ENCODE peak calls at places on chromosomes 5 and 9, in ten cellular contexts. I, G, U, D, J, W, O, A, P and V are unnamed samples. For H3K9me3, the result is how much of the 10 kb centered on the place peaks cover.

GRCh38 chr5:100904259-100904822 is 1.3 kb upstream of the ST8SIA4 start:
- DNase-seq in I (no peak), G (no peak), U (peak), D (peak), J (no peak), W (peak), O (no peak), A (peak), P (no peak), V (no peak)

GRCh38 chr9:115548826-115549225 is 430.9 kb upstream of the TNC start:
- DNase-seq in I (no peak), G (no peak), U (no peak), D (no peak), J (no peak), W (no peak), O (peak), A (no peak), P (no peak), V (no peak)

GRCh38 chr5:159051431-159052281 is 48.1 kb downstream of the EBF1 start:
- DNase-seq in I (peak), G (no peak), U (peak), D (peak), J (no peak), W (peak), O (no peak), A (peak), P (peak), V (peak)

GRCh38 chr5:139667730-139668063 is 19.5 kb downstream of the CXXC5 start:
- DNase-seq in I (no peak), G (no peak), U (no peak), D (no peak), J (no peak), W (no peak), O (peak), A (no peak), P (no peak), V (no peak)

GRCh38 chr9:130295431-130295830 is 29.9 kb downstream of the HMCN2 start:
- DNase-seq in I (peak), G (no peak), U (no peak), D (no peak), J (no peak), W (no peak), O (no peak), A (no peak), P (no peak), V (no peak)

GRCh38 chr9:102459828-102460227 is 535.3 kb upstream of the CYLC2 start:
- DNase-seq in I (no peak), G (no peak), U (no peak), D (no peak), J (no peak), W (no peak), O (no peak), A (no peak), P (no peak), V (no peak)

GRCh38 chr5:18792145-18792544 is 1157.9 kb downstream of the TAF11L14 start:
- DNase-seq in I (no peak), G (no peak), U (peak), D (no peak), J (no peak), W (no peak), O (no peak), A (no peak), P (no peak), V (no peak)

GRCh38 chr5:137876101-137876500 is 8.4 kb downstream of the MYOT start:
- DNase-seq in I (no peak), G (no peak), U (no peak), D (no peak), J (no peak), W (no peak), O (no peak), A (no peak), P (no peak), V (no peak)

GRCh38 chr9:34010979-34011378 is 37.7 kb downstream of the UBAP2 start:
- DNase-seq in I (no peak), G (peak), U (no peak), D (no peak), J (no peak), W (no peak), O (no peak), A (no peak), P (no peak), V (no peak)

GRCh38 chr5:176173647-176174046 is 64.6 kb upstream of the SIMC1 start:
- DNase-seq in I (no peak), G (no peak), U (no peak), D (no peak), J (no peak), W (no peak), O (no peak), A (no peak), P (peak), V (no peak)

GRCh38 chr5:30041831-30042385 is 1151.6 kb upstream of the CDH6 start:
- DNase-seq in I (no peak), G (no peak), U (no peak), D (no peak), J (no peak), W (no peak), O (no peak), A (no peak), P (peak), V (no peak)

GRCh38 chr9:77965445-77965844 is 66.2 kb downstream of the GNAQ start:
- DNase-seq in I (no peak), G (no peak), U (no peak), D (no peak), J (no peak), W (no peak), O (no peak), A (no peak), P (no peak), V (no peak)

GRCh38 chr5:56575821-56576220 is 239.5 kb upstream of the MAP3K1 start:
- DNase-seq in I (no peak), G (no peak), U (no peak), D (no peak), J (no peak), W (no peak), O (peak), A (no peak), P (no peak), V (no peak)

GRCh38 chr9:99606955-99607354 is 214.7 kb upstream of the NR4A3 start:
- DNase-seq in I (no peak), G (no peak), U (no peak), D (no peak), J (no peak), W (no peak), O (no peak), A (no peak), P (no peak), V (no peak)

GRCh38 chr9:82127993-82128710 is 139.6 kb downstream of the SPATA31D1 start:
- DNase-seq in I (no peak), G (no peak), U (no peak), D (no peak), J (no peak), W (no peak), O (no peak), A (no peak), P (no peak), V (no peak)

GRCh38 chr5:178984145-178985072 is 10.7 kb downstream of the GRM6 start:
- DNase-seq in I (no peak), G (no peak), U (no peak), D (peak), J (no peak), W (no peak), O (no peak), A (no peak), P (peak), V (no peak)

GRCh38 chr5:178989311-178989710 is 5.8 kb downstream of the GRM6 start:
- DNase-seq in I (no peak), G (no peak), U (no peak), D (peak), J (no peak), W (no peak), O (no peak), A (no peak), P (no peak), V (no peak)

GRCh38 chr5:178983728-178984127 is 11.4 kb downstream of the GRM6 start:
- DNase-seq in I (no peak), G (no peak), U (no peak), D (peak), J (no peak), W (no peak), O (no peak), A (no peak), P (peak), V (no peak)

GRCh38 chr5:178988436-178989220 is 6.5 kb downstream of the GRM6 start:
- DNase-seq in I (no peak), G (no peak), U (no peak), D (peak), J (no peak), W (no peak), O (no peak), A (no peak), P (peak), V (no peak)

GRCh38 chr5:178986326-178986960 is 8.7 kb downstream of the GRM6 start:
- DNase-seq in I (no peak), G (no peak), U (no peak), D (peak), J (no peak), W (no peak), O (no peak), A (no peak), P (peak), V (no peak)
- H3K9me3 ChIP-seq in I (under half), G (under half), U (half or more), D (under half), J (half or more), W (under half), O (half or more), A (half or more), P (half or more), V (under half)

GRCh38 chr5:172821340-172821985 is 12.6 kb upstream of the ERGIC1 start:
- DNase-seq in I (no peak), G (no peak), U (no peak), D (no peak), J (no peak), W (no peak), O (peak), A (no peak), P (no peak), V (no peak)

GRCh38 chr5:172819569-172819968 is 14.5 kb upstream of the ERGIC1 start:
- DNase-seq in I (no peak), G (no peak), U (no peak), D (no peak), J (no peak), W (no peak), O (no peak), A (no peak), P (no peak), V (no peak)

GRCh38 chr5:172817664-172818063 is 16.4 kb upstream of the ERGIC1 start:
- DNase-seq in I (no peak), G (no peak), U (no peak), D (no peak), J (no peak), W (no peak), O (no peak), A (no peak), P (no peak), V (no peak)

GRCh38 chr5:172818081-172818480 is 16.0 kb upstream of the ERGIC1 start:
- DNase-seq in I (no peak), G (no peak), U (no peak), D (no peak), J (no peak), W (no peak), O (no peak), A (no peak), P (no peak), V (no peak)

GRCh38 chr5:172820046-172820767 is 13.8 kb upstream of the ERGIC1 start:
- DNase-seq in I (no peak), G (no peak), U (peak), D (no peak), J (peak), W (peak), O (peak), A (peak), P (peak), V (no peak)
- TF ChIP-seq POLR2A in I (no peak), G (no peak), U (no peak), D (no peak), J (no peak), W (no peak), O (no peak), A (no peak), P (no peak), V (no peak)

DNA sequence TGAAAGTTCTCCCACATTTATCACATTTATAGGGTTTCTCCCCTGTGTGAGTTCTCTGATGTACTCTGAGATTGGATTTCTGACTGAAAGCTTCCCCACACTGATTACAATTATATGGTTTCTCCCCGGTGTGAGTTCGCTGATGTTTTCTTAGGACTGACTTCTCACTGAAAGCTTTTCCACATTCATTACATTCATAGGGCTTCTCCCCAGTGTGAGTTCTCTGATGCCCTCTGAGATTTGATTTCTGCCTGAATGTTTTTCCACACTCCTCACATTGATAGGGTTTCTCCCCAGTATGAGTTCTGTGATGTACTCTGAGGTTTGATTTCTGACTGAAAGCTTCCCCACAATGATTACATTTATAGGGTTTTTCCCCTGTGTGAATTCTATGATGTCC is 36.3 kb downstream of the ZNF782 start:
- DNase-seq in I (no peak), G (no peak), U (no peak), D (no peak), J (no peak), W (no peak), O (no peak), A (no peak), P (no peak), V (no peak)
- H3K9me3 ChIP-seq in I (half or more), G (half or more), U (half or more), D (half or more), J (half or more), W (under half), O (under half), A (half or more), P (half or more), V (under half)

DNA sequence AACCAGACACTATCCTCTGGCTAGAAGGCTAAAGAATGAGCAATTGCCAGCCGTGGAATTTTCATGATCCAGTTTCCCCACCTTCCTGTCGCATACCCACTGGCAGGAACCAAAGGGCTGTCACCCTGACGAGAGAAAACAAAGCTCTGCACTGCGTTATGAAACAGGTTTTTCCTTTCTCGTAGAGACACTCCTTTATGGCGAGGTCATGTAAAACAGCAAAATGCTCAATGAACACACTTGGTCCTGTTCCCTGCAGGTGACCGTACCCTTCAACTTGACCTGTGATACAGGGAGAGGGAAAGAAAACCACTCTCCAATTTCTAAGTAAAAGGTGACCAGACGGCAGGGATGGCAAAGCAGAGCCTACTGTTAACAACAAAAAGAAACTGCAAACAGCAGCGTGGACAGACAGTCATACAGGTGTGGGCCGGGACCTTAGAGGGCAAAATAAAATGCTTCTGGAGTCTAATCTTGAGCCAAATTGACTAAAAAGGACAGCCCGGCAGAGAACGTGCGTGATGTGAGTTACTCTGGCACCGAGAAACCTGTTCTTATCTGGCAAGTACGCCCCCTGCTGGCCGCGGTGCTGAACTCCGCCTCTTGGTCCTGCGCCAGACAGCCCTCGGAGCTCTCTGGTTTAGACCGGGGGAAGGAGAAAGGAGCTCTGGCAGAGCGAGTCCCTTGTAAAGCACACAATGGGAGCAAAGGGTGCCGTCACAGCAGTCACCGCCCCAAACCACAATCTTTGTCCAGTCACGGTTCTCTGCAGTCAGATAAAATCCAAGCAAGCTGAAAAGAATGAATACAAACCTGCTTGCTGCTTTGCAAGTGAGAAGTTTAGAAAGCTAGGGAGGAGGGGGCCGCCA is 98.9 kb downstream of the EFNA5 start:
- DNase-seq in I (peak), G (peak), U (peak), D (peak), J (peak), W (peak), O (peak), A (peak), P (peak), V (peak)
- TF ChIP-seq POLR2A in I (no peak), G (no peak), U (no peak), D (no peak), J (no peak), W (peak), O (no peak), A (no peak), P (no peak), V (no peak)

DNA sequence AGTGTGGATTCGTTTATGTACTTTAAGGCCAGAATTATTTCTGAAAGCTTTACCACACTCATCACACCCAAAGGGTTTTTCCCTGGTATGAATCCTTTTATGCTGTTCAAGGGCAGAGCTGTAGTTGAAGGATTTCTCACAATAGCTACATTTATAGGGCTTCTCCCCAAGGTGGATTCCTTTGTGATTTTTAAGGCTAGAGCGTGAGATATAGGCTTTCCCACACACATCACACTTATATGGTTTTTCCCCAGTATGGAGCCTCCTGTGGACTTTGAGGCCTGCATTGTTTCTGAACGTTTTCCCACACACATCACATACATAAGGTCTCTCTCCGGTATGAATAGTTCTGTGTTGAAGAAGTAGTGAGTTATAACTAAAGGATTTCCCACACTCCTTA is 11.2 kb downstream of the ZFP62 start:
- DNase-seq in I (no peak), G (no peak), U (no peak), D (no peak), J (no peak), W (no peak), O (no peak), A (no peak), P (no peak), V (no peak)
- H3K9me3 ChIP-seq in I (under half), G (half or more), U (under half), D (under half), J (under half), W (under half), O (half or more), A (under half), P (under half), V (under half)

DNA sequence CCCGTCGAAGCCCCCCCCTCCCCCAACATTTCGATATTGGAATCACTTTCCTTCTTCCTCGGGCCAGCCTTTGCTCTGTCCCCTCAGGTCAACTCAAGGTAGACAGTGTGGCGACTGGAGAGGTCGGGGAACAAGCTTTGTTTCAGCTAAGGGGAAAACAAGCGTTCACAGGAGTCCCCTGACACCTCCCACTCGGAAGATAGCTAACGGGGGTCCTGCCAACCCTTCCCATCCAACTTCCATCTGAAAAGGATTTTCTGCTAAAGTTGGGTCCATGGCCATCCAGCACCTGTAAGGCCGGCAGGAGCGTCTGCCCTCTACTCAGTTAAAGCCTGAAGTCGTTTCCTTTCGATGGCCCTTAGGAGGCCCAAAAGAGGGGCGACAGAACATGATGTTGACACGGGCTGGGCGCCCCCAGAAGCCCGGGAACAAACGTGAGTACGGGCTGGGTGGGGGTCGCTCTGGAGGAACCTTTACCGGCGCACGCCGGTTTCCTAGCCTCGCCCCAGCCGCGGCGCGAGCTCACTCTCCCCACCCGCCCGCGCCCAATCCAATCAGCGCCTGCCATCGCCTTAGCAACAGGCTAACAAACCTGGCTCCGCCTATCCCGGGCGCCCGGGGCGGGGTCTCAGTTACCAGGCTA is 2.5 kb downstream of the ARRDC3 start:
- DNase-seq in I (peak), G (peak), U (peak), D (peak), J (peak), W (peak), O (peak), A (peak), P (peak), V (peak)
- TF ChIP-seq POLR2A in I (no peak), G (no peak), U (no peak), D (no peak), J (peak), W (peak), O (peak), A (peak), P (peak), V (peak)

DNA sequence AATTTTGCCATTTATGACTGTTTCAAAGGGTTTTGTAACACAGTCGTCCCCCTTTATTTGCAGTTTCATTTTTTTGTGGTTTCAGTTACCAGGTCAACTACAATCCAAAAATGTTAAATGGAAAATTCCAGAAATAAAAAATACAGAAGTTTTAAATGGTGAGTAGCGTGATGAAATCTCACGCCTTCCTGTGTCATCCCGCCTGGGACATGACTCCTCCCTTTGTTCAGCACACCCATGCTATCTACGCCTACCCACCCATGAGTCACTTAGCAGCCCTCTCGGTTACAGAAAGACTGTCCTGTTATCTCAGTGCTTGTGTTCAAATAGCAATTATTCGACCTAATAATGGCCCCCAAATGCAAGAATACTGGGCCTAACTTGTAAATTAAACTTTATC is 765.3 kb upstream of the ADAMTS16 start:
- DNase-seq in I (peak), G (no peak), U (no peak), D (no peak), J (no peak), W (no peak), O (no peak), A (no peak), P (no peak), V (no peak)
- H3K9me3 ChIP-seq in I (under half), G (under half), U (under half), D (under half), J (under half), W (under half), O (under half), A (under half), P (under half), V (under half)

GRCh38 chr9:93456504-93456903 is 3.1 kb upstream of the FAM120AOS start:
- DNase-seq in I (no peak), G (no peak), U (no peak), D (no peak), J (no peak), W (no peak), O (no peak), A (no peak), P (no peak), V (no peak)
- TF ChIP-seq POLR2A in I (no peak), G (no peak), U (no peak), D (no peak), J (no peak), W (no peak), O (no peak), A (no peak), P (no peak), V (no peak)